ENCODE peak calls at places on chromosomes 13 and 19, in six cellular contexts. One of them, this sample, is unnamed. For H3K36me3, the result is how much of the 10 kb centered on the place peaks cover.

GRCh38 chr19:45901432-45901903 is 945 bp downstream of the MYPOP start:
- DNase-seq in adipocyte: peak
- DNase-seq in GM23248: peak
- DNase-seq in mesendoderm: peak
- DNase-seq in fibroblast of lung: peak
- DNase-seq in mammary epithelial cell: peak
- DNase-seq in this sample: no peak

GRCh38 chr19:33245948-33246728 is 20.5 kb upstream of the SLC7A10 start:
- DNase-seq in adipocyte: no peak
- DNase-seq in mammary epithelial cell: no peak
- DNase-seq in mesendoderm: peak
- DNase-seq in fibroblast of lung: no peak
- DNase-seq in GM23248: no peak
- DNase-seq in this sample: no peak

GRCh38 chr19:18046066-18046718 is 38.2 kb downstream of the ARRDC2 start:
- DNase-seq in GM23248: peak
- DNase-seq in fibroblast of lung: peak
- DNase-seq in mammary epithelial cell: peak
- DNase-seq in mesendoderm: peak
- DNase-seq in adipocyte: peak
- DNase-seq in this sample: peak

GRCh38 chr13:48431431-48431830 is 18.5 kb upstream of the LPAR6 start:
- DNase-seq in mesendoderm: no peak
- DNase-seq in adipocyte: peak
- DNase-seq in fibroblast of lung: peak
- DNase-seq in mammary epithelial cell: no peak
- DNase-seq in GM23248: peak
- DNase-seq in this sample: peak

GRCh38 chr19:19551862-19552192 is 13.8 kb downstream of the CILP2 start:
- DNase-seq in mammary epithelial cell: no peak
- DNase-seq in adipocyte: peak
- DNase-seq in mesendoderm: no peak
- DNase-seq in GM23248: no peak
- DNase-seq in fibroblast of lung: peak
- DNase-seq in this sample: peak

GRCh38 chr13:74442751-74443150 is 308.5 kb upstream of the KLF12 start:
- DNase-seq in fibroblast of lung: no peak
- DNase-seq in adipocyte: no peak
- DNase-seq in GM23248: no peak
- DNase-seq in mammary epithelial cell: peak
- DNase-seq in mesendoderm: no peak
- DNase-seq in this sample: no peak

GRCh38 chr13:33401238-33401637 is 115.7 kb upstream of the STARD13 start:
- DNase-seq in mammary epithelial cell: no peak
- DNase-seq in mesendoderm: no peak
- DNase-seq in GM23248: no peak
- DNase-seq in adipocyte: no peak
- DNase-seq in fibroblast of lung: no peak
- DNase-seq in this sample: no peak

GRCh38 chr13:102295316-102296048 is 106.4 kb downstream of the FGF14 start:
- DNase-seq in mesendoderm: no peak
- DNase-seq in mammary epithelial cell: no peak
- DNase-seq in fibroblast of lung: peak
- DNase-seq in GM23248: peak
- DNase-seq in adipocyte: no peak
- DNase-seq in this sample: peak

GRCh38 chr19:1854542-1855039 is 6.3 kb upstream of the REXO1 start:
- DNase-seq in mammary epithelial cell: no peak
- DNase-seq in GM23248: peak
- DNase-seq in mesendoderm: peak
- DNase-seq in adipocyte: no peak
- DNase-seq in fibroblast of lung: no peak
- DNase-seq in this sample: no peak

GRCh38 chr19:27971071-27971470 is 1241.9 kb downstream of the UQCRFS1 start:
- DNase-seq in mammary epithelial cell: no peak
- DNase-seq in adipocyte: no peak
- DNase-seq in mesendoderm: peak
- DNase-seq in GM23248: peak
- DNase-seq in fibroblast of lung: peak
- DNase-seq in this sample: peak

GRCh38 chr19:44278181-44278690 is 18.6 kb downstream of the ZNF233 start:
- DNase-seq in GM23248: peak
- DNase-seq in mammary epithelial cell: peak
- DNase-seq in adipocyte: peak
- DNase-seq in fibroblast of lung: peak
- DNase-seq in mesendoderm: no peak
- DNase-seq in this sample: no peak

GRCh38 chr13:102940143-102940542 is 94.3 kb downstream of the ERCC5 start:
- DNase-seq in mammary epithelial cell: no peak
- DNase-seq in mesendoderm: peak
- DNase-seq in fibroblast of lung: no peak
- DNase-seq in adipocyte: no peak
- DNase-seq in GM23248: no peak
- DNase-seq in this sample: no peak

GRCh38 chr19:53132231-53132991 is at the start of gene ZNF415:
- DNase-seq in adipocyte: peak
- DNase-seq in mammary epithelial cell: peak
- DNase-seq in mesendoderm: peak
- DNase-seq in fibroblast of lung: peak
- DNase-seq in GM23248: peak
- DNase-seq in this sample: peak

GRCh38 chr13:24271611-24272451 is 37.5 kb upstream of the C1QTNF9 start:
- DNase-seq in mammary epithelial cell: peak
- DNase-seq in adipocyte: peak
- DNase-seq in GM23248: peak
- DNase-seq in mesendoderm: no peak
- DNase-seq in fibroblast of lung: peak
- DNase-seq in this sample: peak

GRCh38 chr19:39032164-39032918 is at the start of gene FBXO27:
- DNase-seq in GM23248: peak
- DNase-seq in adipocyte: peak
- DNase-seq in mammary epithelial cell: no peak
- DNase-seq in fibroblast of lung: peak
- DNase-seq in mesendoderm: peak
- DNase-seq in this sample: no peak

GRCh38 chr19:21202865-21203494 is 61.1 kb downstream of the ZNF431 start:
- DNase-seq in fibroblast of lung: peak
- DNase-seq in adipocyte: peak
- DNase-seq in mammary epithelial cell: peak
- DNase-seq in GM23248: peak
- DNase-seq in mesendoderm: peak
- DNase-seq in this sample: peak

GRCh38 chr19:57031156-57031555 is 88.6 kb upstream of the USP29 start:
- DNase-seq in adipocyte: no peak
- DNase-seq in mesendoderm: no peak
- DNase-seq in fibroblast of lung: no peak
- DNase-seq in mammary epithelial cell: no peak
- DNase-seq in GM23248: no peak
- DNase-seq in this sample: no peak

GRCh38 chr19:35357867-35358573 is at the start of gene FFAR3:
- DNase-seq in mesendoderm: peak
- DNase-seq in fibroblast of lung: no peak
- DNase-seq in mammary epithelial cell: no peak
- DNase-seq in GM23248: peak
- DNase-seq in adipocyte: peak
- DNase-seq in this sample: no peak

GRCh38 chr13:23985846-23986245 is 88.5 kb upstream of the C1QTNF9B start:
- DNase-seq in mesendoderm: no peak
- DNase-seq in fibroblast of lung: no peak
- DNase-seq in mammary epithelial cell: no peak
- DNase-seq in GM23248: no peak
- DNase-seq in adipocyte: no peak
- DNase-seq in this sample: no peak

GRCh38 chr19:15332311-15332996 is at the start of gene BRD4:
- DNase-seq in mesendoderm: peak
- DNase-seq in adipocyte: peak
- DNase-seq in fibroblast of lung: peak
- DNase-seq in mammary epithelial cell: peak
- DNase-seq in GM23248: peak
- DNase-seq in this sample: no peak

GRCh38 chr19:21765151-21765550 is 2.2 kb downstream of the ZNF100 start:
- DNase-seq in fibroblast of lung: peak
- DNase-seq in mammary epithelial cell: peak
- DNase-seq in mesendoderm: peak
- DNase-seq in adipocyte: no peak
- DNase-seq in GM23248: peak
- DNase-seq in this sample: no peak

GRCh38 chr13:65461590-65461989 is 1768.5 kb downstream of the PCDH9 start:
- DNase-seq in adipocyte: no peak
- DNase-seq in GM23248: no peak
- DNase-seq in fibroblast of lung: peak
- DNase-seq in mammary epithelial cell: no peak
- DNase-seq in mesendoderm: peak
- DNase-seq in this sample: peak

GRCh38 chr19:16573296-16573695 is 1.1 kb upstream of the SLC35E1 start:
- DNase-seq in mesendoderm: no peak
- DNase-seq in GM23248: peak
- DNase-seq in fibroblast of lung: no peak
- DNase-seq in mammary epithelial cell: no peak
- DNase-seq in adipocyte: no peak
- DNase-seq in this sample: no peak
- H3K36me3 ChIP-seq in mesendoderm: under half
- H3K36me3 ChIP-seq in GM23248: under half
- H3K36me3 ChIP-seq in fibroblast of lung: under half
- H3K36me3 ChIP-seq in mammary epithelial cell: under half
- H3K36me3 ChIP-seq in adipocyte: under half
- H3K36me3 ChIP-seq in this sample: under half

GRCh38 chr19:48634424-48635262 is 2.5 kb downstream of the DBP start:
- DNase-seq in GM23248: peak
- DNase-seq in mesendoderm: peak
- DNase-seq in mammary epithelial cell: peak
- DNase-seq in adipocyte: peak
- DNase-seq in fibroblast of lung: peak
- DNase-seq in this sample: peak
- H3K9ac ChIP-seq in GM23248: peak
- H3K9ac ChIP-seq in mesendoderm: peak
- H3K9ac ChIP-seq in mammary epithelial cell: no peak
- H3K9ac ChIP-seq in adipocyte: peak
- H3K9ac ChIP-seq in fibroblast of lung: peak
- H3K9ac ChIP-seq in this sample: peak

DNA sequence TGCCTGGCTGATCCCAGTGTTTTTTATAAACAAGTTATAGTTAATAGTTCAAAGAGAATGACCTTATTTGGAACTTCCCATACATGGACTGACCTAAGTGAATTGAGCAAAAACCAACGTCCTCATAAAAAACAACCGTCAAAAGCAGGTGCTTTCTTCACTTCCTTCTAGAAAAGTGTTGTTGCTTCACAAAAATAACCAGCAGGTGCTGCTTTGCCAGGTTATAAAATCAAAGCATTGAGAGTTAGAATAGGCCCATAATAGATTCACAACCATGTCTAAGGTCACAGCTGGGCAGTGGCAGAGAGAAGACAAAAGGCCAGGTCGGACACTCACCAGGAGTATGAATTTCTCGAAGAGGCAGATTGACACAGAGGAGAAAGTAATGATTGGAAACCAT is 9.5 kb downstream of the RUBCNL start:
- DNase-seq in mesendoderm: no peak
- DNase-seq in mammary epithelial cell: no peak
- DNase-seq in fibroblast of lung: no peak
- DNase-seq in adipocyte: no peak
- DNase-seq in GM23248: no peak
- DNase-seq in this sample: no peak
- H3K36me3 ChIP-seq in mesendoderm: under half
- H3K36me3 ChIP-seq in mammary epithelial cell: under half
- H3K36me3 ChIP-seq in fibroblast of lung: under half
- H3K36me3 ChIP-seq in adipocyte: under half
- H3K36me3 ChIP-seq in GM23248: under half
- H3K36me3 ChIP-seq in this sample: under half

GRCh38 chr19:41376998-41377365 is 649 bp downstream of the TMEM91 start:
- DNase-seq in adipocyte: no peak
- DNase-seq in GM23248: peak
- DNase-seq in mesendoderm: no peak
- DNase-seq in mammary epithelial cell: no peak
- DNase-seq in fibroblast of lung: no peak
- DNase-seq in this sample: no peak
- H3K9ac ChIP-seq in adipocyte: peak
- H3K9ac ChIP-seq in GM23248: peak
- H3K9ac ChIP-seq in mesendoderm: peak
- H3K9ac ChIP-seq in mammary epithelial cell: no peak
- H3K9ac ChIP-seq in fibroblast of lung: no peak
- H3K9ac ChIP-seq in this sample: peak

GRCh38 chr19:4688587-4688986 is 18.4 kb upstream of the MYDGF start:
- DNase-seq in fibroblast of lung: no peak
- DNase-seq in mammary epithelial cell: no peak
- DNase-seq in mesendoderm: no peak
- DNase-seq in GM23248: no peak
- DNase-seq in adipocyte: no peak
- DNase-seq in this sample: no peak
- H3K36me3 ChIP-seq in fibroblast of lung: under half
- H3K36me3 ChIP-seq in mammary epithelial cell: under half
- H3K36me3 ChIP-seq in mesendoderm: under half
- H3K36me3 ChIP-seq in GM23248: under half
- H3K36me3 ChIP-seq in adipocyte: half or more
- H3K36me3 ChIP-seq in this sample: under half

DNA sequence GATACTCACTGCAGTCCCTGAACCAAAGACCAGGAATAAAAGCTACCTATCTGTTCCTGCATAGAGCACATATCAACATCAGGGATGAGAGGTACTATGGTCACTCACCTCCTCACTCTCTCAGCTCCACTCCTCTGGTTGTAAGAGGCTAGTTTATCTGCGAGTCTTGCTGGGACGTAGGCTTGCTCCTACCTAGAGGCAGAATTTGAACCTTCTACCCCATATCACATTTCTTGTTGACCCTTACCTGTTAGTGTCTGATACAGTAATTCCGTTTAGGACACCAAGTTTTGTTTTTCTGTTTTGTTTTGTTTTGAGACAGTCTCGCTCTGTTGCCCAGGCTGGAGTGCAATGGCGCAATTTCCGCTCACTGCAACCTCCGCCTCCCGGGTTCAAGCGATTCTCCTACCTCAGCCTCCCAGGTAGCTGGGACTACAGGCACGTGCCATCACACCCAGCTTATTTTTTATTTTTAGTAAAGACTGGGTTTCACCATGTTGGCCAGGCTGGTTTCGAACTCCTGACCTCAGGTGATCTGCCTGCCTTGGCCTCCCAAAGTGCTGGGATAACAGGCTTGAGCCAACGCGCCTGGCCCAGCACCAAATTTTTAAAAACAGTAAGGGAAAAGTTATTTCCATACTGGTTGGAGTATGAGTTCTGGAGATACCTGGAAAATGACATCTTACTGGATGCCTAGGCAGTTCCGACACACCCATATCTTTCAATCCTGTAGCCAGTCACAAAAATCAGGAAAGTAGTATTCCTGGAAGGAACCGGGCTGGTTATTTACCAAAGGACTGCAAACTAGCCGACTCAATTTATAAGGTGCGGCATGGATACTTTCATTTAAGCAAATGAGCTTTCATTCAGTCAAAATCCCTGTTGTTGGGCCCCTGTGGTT is 800 bp downstream of the EPSTI1 start:
- DNase-seq in mesendoderm: no peak
- DNase-seq in adipocyte: no peak
- DNase-seq in fibroblast of lung: no peak
- DNase-seq in GM23248: no peak
- DNase-seq in mammary epithelial cell: no peak
- DNase-seq in this sample: no peak
- H3K9ac ChIP-seq in mesendoderm: peak
- H3K9ac ChIP-seq in adipocyte: peak
- H3K9ac ChIP-seq in fibroblast of lung: peak
- H3K9ac ChIP-seq in GM23248: peak
- H3K9ac ChIP-seq in mammary epithelial cell: peak
- H3K9ac ChIP-seq in this sample: peak

This sample was measured in astrocyte.